ENCODE peak calls at places on chromosomes 11 and 22, in four cellular contexts. M is GM23248, P is neural progenitor cell, S is astrocyte. E is an unnamed sample.

GRCh38 chr11:63667993-63668392 is 3.2 kb downstream of the ATL3 start:
- DNase-seq in P (no peak), S (peak; percentile 95), M (peak; percentile 93), E (peak; percentile 98)

GRCh38 chr22:46066691-46067090 is 83.6 kb upstream of the PPARA start:
- DNase-seq in M (peak; percentile 82), S (peak; percentile 70), P (no peak), E (peak; percentile 62)

GRCh38 chr11:94525933-94526332 is 13.7 kb downstream of the C11orf97 start:
- DNase-seq in S (peak; percentile 65), M (peak; percentile 81), P (peak; percentile 57), E (peak; percentile 48)

GRCh38 chr11:118889796-118890195 is 6.1 kb downstream of the CXCR5 start:
- DNase-seq in P (no peak), M (peak; percentile 94), S (peak; percentile 71), E (no peak)

GRCh38 chr11:67369801-67370284 is 3.6 kb downstream of the CLCF1 start:
- DNase-seq in P (no peak), M (peak; percentile 52), S (no peak), E (no peak)

GRCh38 chr11:8832571-8833260 is 78.3 kb upstream of the AKIP1 start:
- DNase-seq in M (peak; percentile 85), S (peak; percentile 88), P (no peak), E (peak; percentile 49)

GRCh38 chr11:118911880-118912741 is 13.6 kb downstream of the BCL9L start:
- DNase-seq in P (peak; percentile 78), S (peak; percentile 89), M (peak; percentile 96), E (peak; percentile 99)

GRCh38 chr11:109043318-109043717 is 378.4 kb downstream of the DDX10 start:
- DNase-seq in S (no peak), P (no peak), M (no peak), E (no peak)

GRCh38 chr11:115501895-115502589 is 2.2 kb downstream of the CADM1 start:
- DNase-seq in P (peak; percentile 53), M (no peak), S (peak; percentile 36), E (no peak)

GRCh38 chr11:75328426-75329277 is 22.8 kb downstream of the ARRB1 start:
- DNase-seq in M (peak; percentile 86), P (peak; percentile 76), S (peak; percentile 58), E (peak; percentile 85)

GRCh38 chr11:44257338-44258189 is 52.4 kb downstream of the ALX4 start:
- DNase-seq in M (no peak), S (no peak), P (no peak), E (no peak)
- H2AFZ ChIP-seq in M (no peak overlapping the region), S (no peak overlapping the region), P (no peak overlapping the region), E (no peak overlapping the region)

GRCh38 chr22:41157083-41157482 is 48.0 kb upstream of the L3MBTL2 start:
- DNase-seq in S (no peak), M (no peak), P (no peak), E (no peak)
- TF ChIP-seq EZH2 in S (no peak), M (no peak), P (no peak), E (no peak)

DNA sequence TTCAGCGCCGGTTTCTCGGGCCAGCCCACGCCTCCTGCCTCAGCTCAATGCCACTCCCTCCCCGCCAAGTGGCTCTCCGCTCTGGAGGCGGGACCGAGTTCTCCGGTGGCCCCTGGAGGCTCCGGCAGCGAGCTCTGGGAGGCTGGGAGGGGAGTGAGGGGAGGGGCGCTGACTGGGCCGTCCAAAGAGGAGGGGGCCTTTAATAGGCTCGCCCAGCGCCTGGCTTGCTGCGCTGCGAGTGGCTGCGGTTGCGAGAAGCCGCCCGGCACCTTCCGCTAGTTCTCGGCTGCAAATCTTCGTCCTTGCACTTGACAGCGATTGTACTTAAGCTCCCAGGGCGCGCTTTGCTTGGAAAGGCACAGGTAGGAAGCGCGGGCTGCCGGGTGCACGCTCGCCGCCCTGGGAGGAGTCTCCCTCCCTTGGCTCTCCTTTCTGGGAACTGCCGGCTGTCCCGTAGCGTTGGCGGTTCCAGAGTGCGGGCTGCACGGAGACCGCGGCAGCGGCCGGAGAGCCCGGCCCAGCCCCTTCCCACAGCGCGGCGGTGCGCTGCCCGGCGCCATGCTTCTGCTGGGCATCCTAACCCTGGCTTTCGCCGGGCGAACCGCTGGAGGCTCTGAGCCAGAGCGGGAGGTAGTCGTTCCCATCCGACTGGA is at the start of gene ADAMTS15:
- DNase-seq in M (peak; percentile 83), S (peak; percentile 87), P (peak; percentile 93), E (peak; percentile 97)
- H3K4me2 ChIP-seq in M (peak within 1 kb of the TSS; percentile 89), S (peak within 1 kb of the TSS; percentile 86), P (peak within 1 kb of the TSS; percentile 95), E (peak within 1 kb of the TSS; percentile 95)

GRCh38 chr11:60511393-60511792 is 3.8 kb upstream of the MS4A13 start:
- DNase-seq in P (no peak), M (no peak), S (no peak), E (no peak)

GRCh38 chr11:60515144-60515855 is at the start of gene MS4A13:
- DNase-seq in M (no peak), P (no peak), S (no peak), E (no peak)

GRCh38 chr11:60514055-60514454 is 1.1 kb upstream of the MS4A13 start:
- DNase-seq in S (no peak), M (no peak), P (no peak), E (no peak)
- H2AFZ ChIP-seq in S (no peak overlapping the region), M (no peak overlapping the region), P (no peak overlapping the region), E (no peak overlapping the region)

GRCh38 chr22:19759459-19759993 is 1.1 kb upstream of the TBX1 start:
- DNase-seq in P (peak; percentile 73), S (no peak), M (peak; percentile 65), E (no peak)
- TF ChIP-seq EZH2 in P (peak; percentile 100), S (peak; percentile 83), M (no peak), E (no peak)

DNA sequence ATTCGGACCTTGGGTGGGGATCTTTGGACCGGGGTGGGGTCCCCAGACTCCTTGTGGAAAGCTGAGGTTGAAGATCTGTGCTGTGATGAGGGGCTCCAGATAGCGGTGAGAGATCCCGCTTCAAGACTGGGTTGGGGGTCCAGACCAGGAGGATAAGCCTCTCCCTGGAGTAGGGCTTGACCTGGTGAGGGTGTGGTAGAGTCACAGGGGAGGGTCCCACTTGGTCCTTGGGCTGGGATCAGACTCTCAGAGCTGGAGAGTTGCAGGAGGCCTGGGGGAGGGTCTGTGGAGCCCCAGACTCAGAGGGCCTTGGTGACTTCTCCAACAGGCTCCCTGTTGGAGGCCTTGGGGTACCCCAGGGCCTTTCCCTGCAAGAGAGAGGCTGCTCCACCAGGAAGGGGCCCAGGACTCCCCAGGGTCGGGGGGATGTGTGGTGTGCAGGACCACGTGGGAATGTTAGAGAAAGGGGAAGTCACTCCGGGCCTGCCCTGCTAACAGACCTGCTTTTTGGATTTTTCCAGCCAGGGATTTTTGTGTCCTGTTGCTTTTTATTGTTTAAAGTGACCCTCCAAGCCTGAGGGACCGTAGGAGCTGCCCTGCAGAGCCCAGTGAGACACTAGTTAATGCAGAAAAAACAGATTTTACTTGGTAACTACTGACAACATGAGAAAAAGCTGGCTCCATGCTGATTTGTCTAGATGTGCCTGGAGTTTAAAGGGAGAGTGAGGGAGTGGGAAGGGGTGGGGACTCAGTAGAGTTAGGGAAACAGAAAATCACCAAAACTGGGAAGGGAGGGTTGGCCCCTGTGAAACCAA is 660 bp upstream of the TXNRD2 start:
- DNase-seq in S (peak; percentile 69), P (no peak), M (peak; percentile 82), E (no peak)
- H3K4me2 ChIP-seq in S (peak overlapping the region; percentile 90), P (peak overlapping the region; percentile 19), M (peak overlapping the region; percentile 88), E (peak overlapping the region; percentile 100)